ENCODE peak calls at places on chromosome 19, in four cellular contexts. M is IMR-90, R is mesendoderm, F is H1. U is an unnamed sample.

GRCh38 chr19:55347442-55348009 is 7.0 kb downstream of the COX6B2 start:
- DNase-seq in M (no peak), R (no peak), F (no peak), U (no peak)

GRCh38 chr19:51702754-51703654 is 9.9 kb downstream of the SPACA6 start:
- DNase-seq in M (no peak), R (peak; percentile 91), F (peak; percentile 56), U (peak; percentile 91)

GRCh38 chr19:24052811-24053210 is 34.2 kb upstream of the ZNF254 start:
- DNase-seq in M (peak; percentile 59), R (no peak), F (no peak), U (no peak)

GRCh38 chr19:38893341-38893771 is 6.1 kb downstream of the SIRT2 start:
- DNase-seq in M (no peak), R (no peak), F (no peak), U (no peak)

GRCh38 chr19:13154911-13155471 is 4.8 kb downstream of the IER2 start:
- DNase-seq in M (peak; percentile 65), R (peak; percentile 95), F (no peak), U (peak; percentile 92)

GRCh38 chr19:17803264-17803896 is 8.4 kb downstream of the B3GNT3 start:
- DNase-seq in M (no peak), R (no peak), F (no peak), U (no peak)

GRCh38 chr19:35438527-35438926 is 9.5 kb upstream of the FFAR2 start:
- DNase-seq in M (no peak), R (peak; percentile 55), F (no peak), U (no peak)

GRCh38 chr19:35213678-35214632 is 14.6 kb downstream of the FAM187B start:
- DNase-seq in M (peak; percentile 64), R (no peak), F (no peak), U (no peak)

GRCh38 chr19:51552996-51553725 is 17.9 kb upstream of the ZNF175 start:
- DNase-seq in M (peak; percentile 47), R (peak; percentile 90), F (peak; percentile 82), U (peak; percentile 91)

GRCh38 chr19:12757544-12758274 is 6.1 kb downstream of the BEST2 start:
- DNase-seq in M (peak; percentile 61), R (peak; percentile 89), F (peak; percentile 83), U (peak; percentile 95)

GRCh38 chr19:55319786-55320185 is 5.4 kb downstream of the TMEM150B start:
- DNase-seq in M (peak; percentile 28), R (peak; percentile 90), F (peak; percentile 61), U (peak; percentile 92)

GRCh38 chr19:40607311-40607871 is 6.2 kb downstream of the LTBP4 start:
- DNase-seq in M (no peak), R (no peak), F (no peak), U (peak; percentile 41)

GRCh38 chr19:34364830-34365462 is at the start of gene GPI:
- DNase-seq in M (peak; percentile 24), R (peak; percentile 45), F (peak; percentile 15), U (peak; percentile 78)

GRCh38 chr19:30673336-30673735 is 301.2 kb downstream of the ZNF536 start:
- DNase-seq in M (no peak), R (no peak), F (no peak), U (no peak)

GRCh38 chr19:48878219-48879024 is 6.2 kb downstream of the PPP1R15A start:
- DNase-seq in M (peak; percentile 41), R (no peak), F (no peak), U (no peak)

GRCh38 chr19:16066611-16067104 is 9.6 kb upstream of the TPM4 start:
- DNase-seq in M (peak; percentile 76), R (no peak), F (no peak), U (peak; percentile 56)

GRCh38 chr19:33346665-33347064 is 26.8 kb upstream of the CEBPG start:
- DNase-seq in M (no peak), R (no peak), F (no peak), U (no peak)

GRCh38 chr19:40806385-40807146 is 7.6 kb downstream of the EGLN2 start:
- DNase-seq in M (peak; percentile 95), R (peak; percentile 100), F (peak; percentile 90), U (peak; percentile 99)

GRCh38 chr19:30154410-30154809 is 212.4 kb downstream of the URI1 start:
- DNase-seq in M (no peak), R (no peak), F (no peak), U (no peak)

GRCh38 chr19:19402656-19403372 is 2.7 kb upstream of the GATAD2A start:
- DNase-seq in M (no peak), R (no peak), F (no peak), U (no peak)

GRCh38 chr19:46970815-46971214 is 48.8 kb upstream of the NPAS1 start:
- DNase-seq in M (peak; percentile 73), R (no peak), F (no peak), U (no peak)

GRCh38 chr19:53621885-53622710 is 9.7 kb upstream of the DPRX start:
- DNase-seq in M (no peak), R (peak; percentile 82), F (no peak), U (no peak)

GRCh38 chr19:43148233-43148632 is 38.1 kb downstream of the PSG5 start:
- DNase-seq in M (peak; percentile 93), R (no peak), F (no peak), U (no peak)
- H2BK15ac ChIP-seq in M (peak overlapping the region; percentile 66), R (no peak overlapping the region), F (no peak overlapping the region), U (no peak overlapping the region)

GRCh38 chr19:3055741-3056453 is 6.4 kb downstream of the TLE5 start:
- DNase-seq in M (no peak), R (peak; percentile 46), F (no peak), U (peak; percentile 43)
- H4K5ac ChIP-seq in M (no peak overlapping the region), R (no peak overlapping the region), F (no peak overlapping the region), U (no peak overlapping the region)

GRCh38 chr19:10305139-10305806 is 4.3 kb downstream of the ZGLP1 start:
- DNase-seq in M (peak; percentile 73), R (no peak), F (no peak), U (no peak)
- H3K27ac ChIP-seq in M (peak overlapping the region; percentile 69), R (no peak overlapping the region), F (no peak overlapping the region), U (no peak overlapping the region)

GRCh38 chr19:57063070-57063469 is 56.7 kb upstream of the USP29 start:
- DNase-seq in M (no peak), R (no peak), F (no peak), U (no peak)
- H2BK15ac ChIP-seq in M (no peak overlapping the region), R (no peak overlapping the region), F (no peak overlapping the region), U (no peak overlapping the region)

U was measured in H9.